ENCODE peak calls at places on chromosomes 5 and 9, in four cellular contexts. C is endothelial cell, Q is substantia nigra, F is astrocyte of the cerebellum. L is an unnamed sample.

GRCh38 chr9:71795097-71795807 is 26.9 kb upstream of the CEMIP2 start:
- DNase-seq in C (no peak), Q (no peak), F (no peak), L (no peak)

GRCh38 chr5:112975721-112976431 is 722 bp upstream of the DCP2 start:
- DNase-seq in C (no peak), Q (no peak), F (no peak), L (no peak)

GRCh38 chr9:112868956-112869594 is 21.6 kb downstream of the SLC46A2 start:
- DNase-seq in C (no peak), Q (no peak), F (no peak), L (no peak)

GRCh38 chr5:75481024-75481423 is 30.4 kb downstream of the CERT1 start:
- DNase-seq in C (no peak), Q (no peak), F (no peak), L (no peak)

GRCh38 chr5:56170557-56170956 is 62.6 kb downstream of the ANKRD55 start:
- DNase-seq in C (no peak), Q (no peak), F (peak), L (no peak)

GRCh38 chr5:175214152-175214551 is 229.8 kb downstream of the DRD1 start:
- DNase-seq in C (no peak), Q (no peak), F (peak), L (no peak)

GRCh38 chr5:19401032-19401431 is 587.0 kb downstream of the CDH18 start:
- DNase-seq in C (no peak), Q (no peak), F (no peak), L (no peak)

GRCh38 chr5:67679184-67679855 is 482.7 kb upstream of the CD180 start:
- DNase-seq in C (no peak), Q (no peak), F (no peak), L (no peak)

GRCh38 chr9:117916291-117916690 is 212.1 kb downstream of the TLR4 start:
- DNase-seq in C (no peak), Q (no peak), F (no peak), L (no peak)

GRCh38 chr5:127373858-127374491 is 83.4 kb downstream of the MEGF10 start:
- DNase-seq in C (no peak), Q (no peak), F (no peak), L (no peak)

GRCh38 chr5:65199988-65200668 is 281.6 kb downstream of the ADAMTS6 start:
- DNase-seq in C (no peak), Q (no peak), F (peak), L (no peak)

GRCh38 chr5:140725799-140726471 is 25.7 kb downstream of the ZMAT2 start:
- DNase-seq in C (peak), Q (no peak), F (peak), L (peak)

GRCh38 chr5:170366276-170366675 is 22.9 kb downstream of the KCNMB1 start:
- DNase-seq in C (no peak), Q (no peak), F (no peak), L (no peak)

GRCh38 chr9:71767421-71768321 is 642 bp downstream of the CEMIP2 start:
- DNase-seq in C (peak), Q (no peak), F (no peak), L (no peak)

GRCh38 chr9:125556046-125556445 is 151.0 kb downstream of the MAPKAP1 start:
- DNase-seq in C (no peak), Q (no peak), F (no peak), L (no peak)

GRCh38 chr5:131758520-131758900 is 38.3 kb downstream of the FNIP1 start:
- DNase-seq in C (no peak), Q (no peak), F (no peak), L (no peak)

GRCh38 chr9:76353280-76353679 is 40.9 kb downstream of the RFK start:
- DNase-seq in C (no peak), Q (no peak), F (peak), L (no peak)

GRCh38 chr5:59569608-59570334 is 323.8 kb downstream of the PDE4D start:
- DNase-seq in C (no peak), Q (no peak), F (no peak), L (no peak)

GRCh38 chr9:106019017-106019692 is 324.8 kb downstream of the TMEM38B start:
- DNase-seq in C (no peak), Q (no peak), F (no peak), L (no peak)

GRCh38 chr9:20584968-20585643 is 37.2 kb downstream of the MLLT3 start:
- DNase-seq in C (no peak), Q (no peak), F (no peak), L (no peak)

GRCh38 chr5:44536650-44537260 is 147.5 kb upstream of the FGF10 start:
- DNase-seq in C (peak), Q (no peak), F (peak), L (no peak)

GRCh38 chr9:136881691-136882108 is 4.6 kb upstream of the TRAF2 start:
- DNase-seq in C (no peak), Q (no peak), F (no peak), L (peak)

GRCh38 chr5:87944553-87945320 is 323.9 kb downstream of the TMEM161B start:
- DNase-seq in C (peak), Q (peak), F (peak), L (no peak)

GRCh38 chr9:134247918-134248631 is 78.2 kb upstream of the RXRA start:
- DNase-seq in C (no peak), Q (no peak), F (no peak), L (no peak)

GRCh38 chr5:10734050-10734709 is 26.9 kb downstream of the DAP start:
- DNase-seq in C (peak), Q (no peak), F (no peak), L (no peak)

GRCh38 chr5:55052383-55052931 is 28.4 kb downstream of the GZMK start:
- DNase-seq in C (no peak), Q (no peak), F (no peak), L (no peak)

GRCh38 chr5:132008961-132009680 is 2.3 kb downstream of the ACSL6 start:
- DNase-seq in C (no peak), Q (no peak), F (no peak), L (no peak)

GRCh38 chr9:5817776-5818336 is 15.1 kb downstream of the ERMP1 start:
- DNase-seq in C (no peak), Q (no peak), F (no peak), L (no peak)

GRCh38 chr5:54895816-54896341 is 89.5 kb downstream of the ESM1 start:
- DNase-seq in C (peak), Q (peak), F (no peak), L (no peak)

GRCh38 chr5:139117342-139117884 is 80.8 kb downstream of the SIL1 start:
- DNase-seq in C (no peak), Q (no peak), F (no peak), L (no peak)

GRCh38 chr9:123724211-123724831 is 205.6 kb downstream of the DENND1A start:
- DNase-seq in C (no peak), Q (no peak), F (no peak), L (no peak)

L was measured in CD4-positive, alpha-beta T cell.